ENCODE peak calls at places on chromosome 21, in nine cellular contexts. Y is hepatic stellate cell, M is fibroblast of the aortic adventitia, Z is nucleus accumbens, K is GM20000, L is mucosa of gallbladder, A is EH, O is HS-5, S is Calu3. F is an unnamed sample.

GRCh38 chr21:29725025-29725736 is 214.6 kb downstream of the GRIK1 start:
- DNase-seq in S (no peak), K (no peak), M (no peak), Y (no peak), L (no peak), O (no peak), A (no peak), Z (no peak), F (no peak)

GRCh38 chr21:45138199-45139002 is 64.0 kb downstream of the ADARB1 start:
- DNase-seq in L (peak; percentile 60), Y (peak; percentile 59), K (peak; percentile 72), S (peak; percentile 63), O (no peak), Z (no peak), A (peak; percentile 66), M (peak; percentile 70), F (peak; percentile 69)

GRCh38 chr21:34570315-34570714 is 44.6 kb downstream of the RCAN1 start:
- DNase-seq in Z (no peak), A (no peak), L (no peak), M (no peak), Y (no peak), K (no peak), S (no peak), O (no peak), F (no peak)

GRCh38 chr21:45979141-45979631 is 2.4 kb upstream of the COL6A1 start:
- DNase-seq in O (no peak), Z (no peak), L (peak; percentile 9), A (no peak), M (no peak), S (no peak), Y (no peak), K (no peak), F (no peak)

GRCh38 chr21:33360871-33361602 is 36.3 kb downstream of the IFNAR1 start:
- DNase-seq in Z (peak; percentile 32), L (peak; percentile 75), A (peak; percentile 83), O (peak; percentile 71), K (peak; percentile 74), Y (peak; percentile 69), S (peak; percentile 83), M (peak; percentile 65), F (peak; percentile 88)

GRCh38 chr21:44497641-44498243 is 42.3 kb downstream of the KRTAP10-1 start:
- DNase-seq in K (no peak), L (no peak), A (no peak), S (no peak), Z (no peak), M (peak; percentile 34), O (no peak), Y (no peak), F (no peak)

GRCh38 chr21:32940079-32941014 is 85.4 kb upstream of the OLIG2 start:
- DNase-seq in L (peak; percentile 31), S (peak; percentile 24), Z (no peak), A (peak; percentile 56), K (peak; percentile 55), Y (no peak), O (no peak), M (peak; percentile 56), F (peak; percentile 70)

GRCh38 chr21:38242036-38242435 is 14.8 kb upstream of the KCNJ15 start:
- DNase-seq in Y (no peak), Z (no peak), S (no peak), A (peak; percentile 28), M (no peak), K (no peak), O (no peak), L (no peak), F (no peak)

GRCh38 chr21:45296638-45297037 is 8.9 kb upstream of the POFUT2 start:
- DNase-seq in K (no peak), O (no peak), Z (no peak), S (no peak), Y (no peak), A (no peak), M (no peak), L (no peak), F (no peak)

GRCh38 chr21:19198801-19199200 is 795.2 kb upstream of the TMPRSS15 start:
- DNase-seq in O (no peak), Y (no peak), M (no peak), K (no peak), L (no peak), S (no peak), A (no peak), Z (no peak), F (no peak)

GRCh38 chr21:41494242-41494641 is 13.7 kb downstream of the TMPRSS2 start:
- DNase-seq in Y (no peak), Z (no peak), M (no peak), L (no peak), K (no peak), O (no peak), A (no peak), S (no peak), F (no peak)

GRCh38 chr21:44071359-44072104 is 35.7 kb upstream of the PWP2 start:
- DNase-seq in L (no peak), Y (no peak), K (no peak), S (no peak), Z (no peak), M (no peak), A (no peak), O (no peak), F (no peak)

GRCh38 chr21:40204956-40205355 is 337.7 kb downstream of the PCP4 start:
- DNase-seq in A (no peak), Z (no peak), L (no peak), S (no peak), O (no peak), K (no peak), Y (no peak), M (no peak), F (no peak)

GRCh38 chr21:16192900-16193299 is 463.1 kb downstream of the USP25 start:
- DNase-seq in A (no peak), S (peak; percentile 2), O (peak; percentile 43), Y (no peak), M (peak; percentile 53), Z (no peak), K (no peak), L (no peak), F (no peak)

GRCh38 chr21:45476582-45476981 is 65.7 kb downstream of the SLC19A1 start:
- DNase-seq in S (no peak), K (no peak), Y (no peak), L (no peak), O (no peak), Z (no peak), A (no peak), M (no peak), F (no peak)

GRCh38 chr21:46151989-46152938 is 3.1 kb downstream of the FTCD start:
- DNase-seq in Z (no peak), M (no peak), O (no peak), K (no peak), Y (no peak), S (no peak), L (no peak), A (no peak), F (no peak)

GRCh38 chr21:15121655-15122120 is 56.9 kb upstream of the NRIP1 start:
- DNase-seq in S (no peak), Z (no peak), K (no peak), A (no peak), M (peak; percentile 65), O (no peak), L (peak; percentile 39), Y (no peak), F (no peak)

GRCh38 chr21:26845066-26845749 is at the start of gene ADAMTS1:
- DNase-seq in O (no peak), K (no peak), A (peak; percentile 92), S (peak; percentile 71), L (peak; percentile 86), Z (peak; percentile 81), Y (peak; percentile 92), M (peak; percentile 96), F (no peak)

GRCh38 chr21:15749868-15750174 is 20.0 kb downstream of the USP25 start:
- DNase-seq in O (no peak), L (no peak), Z (no peak), K (no peak), Y (no peak), A (no peak), S (no peak), M (peak; percentile 64), F (no peak)

GRCh38 chr21:38716942-38717341 is 88.8 kb upstream of the ETS2 start:
- DNase-seq in M (no peak), O (no peak), S (no peak), A (peak; percentile 39), K (no peak), Y (no peak), Z (no peak), L (no peak), F (no peak)

GRCh38 chr21:31346256-31346821 is 2.3 kb upstream of the TIAM1 start:
- DNase-seq in K (no peak), Z (no peak), A (no peak), O (no peak), M (no peak), L (no peak), S (no peak), Y (no peak), F (no peak)

GRCh38 chr21:39611547-39612190 is 1.1 kb upstream of the B3GALT5 start:
- DNase-seq in S (no peak), O (no peak), K (no peak), A (no peak), Y (no peak), L (no peak), M (no peak), Z (no peak), F (no peak)

F was measured in NAMALWA.